ENCODE peak calls at places on chromosomes 2 and 18, in nine cellular contexts. D is spleen; B is GM13977; W is transverse colon; I is astrocyte; S is astrocyte of the spinal cord; C is right lobe of liver; O is CD4-positive, alpha-beta T cell; K is A673. N is an unnamed sample.

GRCh38 chr2:141911485-141912066 is 219.2 kb downstream of the LRP1B start:
- DNase-seq in D (no peak), B (no peak), W (no peak), I (peak), S (peak), C (peak), O (no peak), K (peak), N (no peak)

GRCh38 chr2:120287183-120288015 is 34.7 kb downstream of the RALB start:
- DNase-seq in D (no peak), B (peak), W (no peak), I (peak), S (peak), C (no peak), O (no peak), K (no peak), N (no peak)

GRCh38 chr2:240902615-240903041 is 3.5 kb upstream of the CROCC2 start:
- DNase-seq in D (peak), B (no peak), W (no peak), I (no peak), S (no peak), C (no peak), O (no peak), K (no peak), N (no peak)

GRCh38 chr2:29010946-29011649 is 30.0 kb downstream of the TOGARAM2 start:
- DNase-seq in D (peak), B (no peak), W (peak), I (peak), S (peak), C (no peak), O (peak), K (peak), N (no peak)

GRCh38 chr2:172345951-172346555 is 81.3 kb upstream of the ITGA6 start:
- DNase-seq in D (no peak), B (no peak), W (no peak), I (no peak), S (no peak), C (no peak), O (no peak), K (peak), N (no peak)

GRCh38 chr2:23427350-23427749 is 42.4 kb downstream of the KLHL29 start:
- DNase-seq in D (peak), B (no peak), W (no peak), I (no peak), S (no peak), C (no peak), O (no peak), K (no peak), N (no peak)

GRCh38 chr2:237244976-237245646 is 159.4 kb downstream of the COPS8 start:
- DNase-seq in D (no peak), B (no peak), W (no peak), I (peak), S (peak), C (no peak), O (no peak), K (no peak), N (no peak)

GRCh38 chr2:52639692-52640091 is 1127.9 kb upstream of the CHAC2 start:
- DNase-seq in D (no peak), B (no peak), W (no peak), I (peak), S (peak), C (no peak), O (no peak), K (no peak), N (no peak)

GRCh38 chr2:79717364-79718007 is 204.6 kb downstream of the CTNNA2 start:
- DNase-seq in D (no peak), B (no peak), W (no peak), I (peak), S (peak), C (no peak), O (no peak), K (no peak), N (no peak)

GRCh38 chr18:74331404-74331803 is 15.8 kb downstream of the C18orf63 start:
- DNase-seq in D (no peak), B (no peak), W (no peak), I (peak), S (peak), C (peak), O (no peak), K (peak), N (no peak)

GRCh38 chr2:148594216-148594615 is 50.3 kb upstream of the EPC2 start:
- DNase-seq in D (no peak), B (no peak), W (no peak), I (no peak), S (no peak), C (no peak), O (no peak), K (no peak), N (no peak)

GRCh38 chr2:239042551-239043320 is 194.9 kb downstream of the TWIST2 start:
- DNase-seq in D (no peak), B (no peak), W (no peak), I (no peak), S (no peak), C (no peak), O (no peak), K (no peak), N (no peak)

GRCh38 chr2:227118353-227118752 is 45.7 kb downstream of the COL4A4 start:
- DNase-seq in D (no peak), B (no peak), W (no peak), I (no peak), S (no peak), C (no peak), O (no peak), K (no peak), N (no peak)

GRCh38 chr2:172083725-172084483 is 1.4 kb upstream of the DLX1 start:
- DNase-seq in D (no peak), B (peak), W (no peak), I (no peak), S (no peak), C (no peak), O (no peak), K (no peak), N (no peak)

GRCh38 chr18:69162649-69163048 is 238.0 kb upstream of the DOK6 start:
- DNase-seq in D (no peak), B (no peak), W (no peak), I (no peak), S (no peak), C (no peak), O (no peak), K (no peak), N (no peak)

GRCh38 chr18:54260376-54261072 is 8.8 kb upstream of the POLI start:
- DNase-seq in D (no peak), B (no peak), W (no peak), I (no peak), S (no peak), C (no peak), O (no peak), K (no peak), N (no peak)

GRCh38 chr2:156445311-156446218 is 9.4 kb downstream of the GPD2 start:
- DNase-seq in D (no peak), B (no peak), W (no peak), I (peak), S (peak), C (no peak), O (no peak), K (peak), N (no peak)

GRCh38 chr2:112541315-112542122 is 746 bp upstream of the POLR1B start:
- DNase-seq in D (peak), B (peak), W (peak), I (no peak), S (peak), C (no peak), O (peak), K (peak), N (no peak)

GRCh38 chr18:14914126-14914525 is 166.2 kb downstream of the ANKRD30B start:
- DNase-seq in D (no peak), B (no peak), W (no peak), I (no peak), S (no peak), C (no peak), O (no peak), K (no peak), N (no peak)

GRCh38 chr2:3461781-3462492 is 57.4 kb downstream of the ADI1 start:
- DNase-seq in D (peak), B (peak), W (no peak), I (peak), S (peak), C (no peak), O (no peak), K (peak), N (no peak)

GRCh38 chr18:44536041-44536440 is 144.6 kb upstream of the SETBP1 start:
- DNase-seq in D (no peak), B (no peak), W (no peak), I (peak), S (peak), C (no peak), O (no peak), K (peak), N (no peak)

GRCh38 chr18:61333271-61333745 is at the start of gene CDH20:
- DNase-seq in D (no peak), B (no peak), W (no peak), I (no peak), S (no peak), C (no peak), O (no peak), K (peak), N (no peak)

GRCh38 chr2:146677280-146677679 is 1167.5 kb upstream of the ACVR2A start:
- DNase-seq in D (no peak), B (no peak), W (no peak), I (no peak), S (no peak), C (no peak), O (no peak), K (no peak), N (no peak)

GRCh38 chr2:43057026-43057741 is 169.2 kb downstream of the ZFP36L2 start:
- DNase-seq in D (peak), B (no peak), W (no peak), I (no peak), S (no peak), C (peak), O (no peak), K (peak), N (no peak)

GRCh38 chr2:119649364-119649917 is 29.6 kb upstream of the TMEM177 start:
- DNase-seq in D (no peak), B (no peak), W (no peak), I (peak), S (peak), C (no peak), O (no peak), K (no peak), N (no peak)

GRCh38 chr18:36269157-36269556 is 28.4 kb upstream of the FHOD3 start:
- DNase-seq in D (no peak), B (no peak), W (no peak), I (no peak), S (no peak), C (no peak), O (no peak), K (no peak), N (no peak)

GRCh38 chr2:214839464-214839863 is 30.0 kb upstream of the BARD1 start:
- DNase-seq in D (no peak), B (no peak), W (no peak), I (no peak), S (no peak), C (no peak), O (no peak), K (no peak), N (no peak)

GRCh38 chr18:50666536-50666935 is 106.6 kb downstream of the MAPK4 start:
- DNase-seq in D (no peak), B (no peak), W (no peak), I (no peak), S (no peak), C (no peak), O (no peak), K (no peak), N (no peak)

GRCh38 chr2:187912956-187913355 is 358.7 kb upstream of the TFPI start:
- DNase-seq in D (no peak), B (no peak), W (no peak), I (no peak), S (no peak), C (no peak), O (no peak), K (no peak), N (no peak)

GRCh38 chr2:182077023-182077422 is 91.4 kb downstream of the PPP1R1C start:
- DNase-seq in D (no peak), B (no peak), W (no peak), I (peak), S (peak), C (no peak), O (no peak), K (no peak), N (no peak)

DNA sequence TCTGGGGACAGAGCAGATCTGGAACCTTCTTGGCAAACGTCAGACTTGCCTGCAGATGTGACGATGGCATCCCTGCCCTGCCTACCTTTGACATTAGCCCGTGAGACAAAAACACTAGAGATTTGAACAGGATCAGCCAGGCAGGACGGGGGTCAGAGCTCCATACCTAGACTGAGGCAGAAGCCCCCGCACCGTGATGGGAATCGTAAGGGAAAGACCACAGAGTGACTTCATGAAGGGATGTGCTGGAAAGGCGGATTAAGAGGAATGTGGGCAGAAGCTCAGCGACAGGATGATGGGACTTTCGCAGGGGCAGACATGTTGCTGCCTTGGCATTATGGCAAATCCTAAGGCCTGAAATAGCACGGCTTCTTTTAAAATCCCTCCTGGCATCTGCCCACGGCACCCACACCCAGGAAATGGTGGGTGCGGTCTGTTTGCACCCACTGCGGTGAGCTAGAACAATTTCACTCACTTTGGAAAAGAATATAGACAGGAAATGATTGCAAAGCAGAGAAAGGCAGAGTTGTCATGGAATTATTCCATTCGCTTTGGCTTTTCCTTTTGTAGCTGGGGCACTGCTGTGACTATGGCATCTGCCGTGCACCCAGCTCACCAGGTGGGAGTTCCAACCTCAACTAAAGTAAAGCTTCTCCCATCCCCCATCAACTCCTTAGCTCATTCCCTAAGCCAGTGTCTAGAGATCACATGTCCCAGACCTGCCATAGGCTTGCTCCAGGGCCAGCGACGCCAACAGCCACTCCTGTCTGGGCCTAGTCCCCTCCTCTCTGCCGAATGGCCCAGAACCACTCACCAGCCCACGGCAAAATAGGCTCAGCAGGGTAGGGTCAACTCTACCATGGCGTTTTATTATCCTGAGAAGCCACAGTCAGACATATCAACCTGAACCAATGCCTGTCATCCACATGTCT is 112.7 kb upstream of the NPAS2 start:
- DNase-seq in D (no peak), B (no peak), W (no peak), I (no peak), S (no peak), C (no peak), O (no peak), K (peak), N (no peak)
- TF ChIP-seq CTCF in D (no peak), B (no peak), W (no peak), I (no peak), S (no peak), C (no peak), O (no peak), K (no peak), N (no peak)

DNA sequence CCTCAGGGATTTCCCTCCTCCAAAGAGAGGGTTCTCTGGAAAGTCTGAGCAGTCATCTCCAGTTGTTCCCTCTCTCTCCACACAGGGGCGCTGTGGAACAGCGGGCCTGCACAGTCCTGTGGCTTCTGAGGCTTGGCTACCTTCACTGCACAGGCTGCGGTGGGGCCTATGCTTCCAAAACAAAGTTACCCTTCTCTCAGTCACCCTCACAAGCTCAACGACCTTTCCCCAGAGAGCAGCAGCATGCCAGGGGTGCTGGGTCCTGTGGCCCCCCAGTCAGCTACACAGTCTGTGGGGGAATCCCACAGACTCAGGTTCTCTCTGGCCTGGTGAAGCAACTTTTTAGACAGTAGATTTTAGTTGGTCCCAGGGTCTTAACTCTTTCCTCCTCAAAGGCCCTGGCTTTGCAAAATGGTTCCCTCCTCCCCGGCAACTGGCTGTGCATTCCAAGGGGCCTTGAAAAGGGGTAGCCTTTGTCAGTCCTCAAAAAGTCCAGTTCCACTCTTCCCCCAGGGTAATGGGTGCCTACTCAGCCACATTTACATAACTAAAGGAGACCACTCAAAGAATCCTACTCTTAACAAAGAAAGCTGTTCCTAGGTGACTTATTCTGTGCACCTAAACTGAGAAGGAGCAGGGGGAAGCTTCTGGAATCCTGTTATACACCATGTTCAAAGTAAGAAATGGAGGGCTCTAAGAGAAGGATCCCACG is 14.9 kb downstream of the B3GNT7 start:
- DNase-seq in D (no peak), B (no peak), W (no peak), I (no peak), S (no peak), C (no peak), O (no peak), K (no peak), N (no peak)
- TF ChIP-seq CTCF in D (no peak), B (no peak), W (peak), I (peak), S (peak), C (peak), O (no peak), K (peak), N (no peak)

DNA sequence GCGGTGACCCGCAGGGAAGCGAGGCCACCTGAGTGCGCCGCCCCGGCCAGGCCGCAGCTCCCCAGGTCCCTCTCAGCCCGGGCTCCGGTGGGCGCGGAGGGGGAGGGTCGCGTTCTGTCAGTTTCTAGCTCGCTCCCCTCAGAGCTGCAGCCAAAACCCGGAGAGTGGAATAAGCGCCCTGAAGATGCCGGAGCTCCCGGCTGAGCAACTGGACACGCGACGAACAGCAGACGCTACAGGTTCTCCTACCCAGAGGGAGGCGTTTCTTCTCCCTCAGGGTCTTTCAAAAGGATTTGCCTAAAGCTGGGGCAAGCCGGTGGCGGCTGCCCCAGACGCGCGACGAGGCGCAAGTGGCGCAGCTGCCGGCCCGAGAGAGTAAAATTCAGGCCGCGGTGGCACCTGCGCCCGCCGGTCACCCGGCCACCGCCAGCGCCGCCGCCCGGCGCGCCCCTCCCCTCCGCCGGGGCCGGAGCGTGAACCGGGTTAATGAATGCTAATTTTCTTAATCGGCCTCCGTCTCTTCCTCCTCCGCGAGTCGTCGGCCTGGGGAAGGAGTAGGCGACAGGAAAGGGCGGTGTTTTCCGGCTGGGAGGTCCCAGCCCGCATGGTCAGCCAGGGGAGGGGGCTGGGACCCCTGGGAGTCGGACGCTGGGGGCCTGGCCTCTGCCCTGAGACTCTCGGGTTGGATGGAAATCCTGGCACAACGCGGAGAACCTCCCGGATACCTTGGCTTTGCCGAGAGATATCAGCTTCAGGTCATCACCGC is 845 bp upstream of the CDC42EP3 start:
- DNase-seq in D (peak), B (peak), W (peak), I (peak), S (peak), C (peak), O (peak), K (peak), N (peak)
- TF ChIP-seq CTCF in D (no peak), B (no peak), W (no peak), I (no peak), S (no peak), C (no peak), O (no peak), K (no peak), N (no peak)

GRCh38 chr2:100248044-100248330 is 74.3 kb downstream of the LONRF2 start:
- DNase-seq in D (peak), B (peak), W (no peak), I (no peak), S (no peak), C (no peak), O (no peak), K (no peak), N (no peak)

GRCh38 chr2:100247256-100248043 is 74.9 kb downstream of the LONRF2 start:
- DNase-seq in D (peak), B (peak), W (no peak), I (no peak), S (no peak), C (no peak), O (no peak), K (no peak), N (no peak)

GRCh38 chr2:100245681-100246080 is 76.6 kb downstream of the LONRF2 start:
- DNase-seq in D (peak), B (no peak), W (no peak), I (no peak), S (no peak), C (no peak), O (no peak), K (no peak), N (no peak)

GRCh38 chr2:100244881-100245605 is 77.3 kb downstream of the LONRF2 start:
- DNase-seq in D (peak), B (no peak), W (no peak), I (peak), S (peak), C (no peak), O (no peak), K (no peak), N (no peak)

DNA sequence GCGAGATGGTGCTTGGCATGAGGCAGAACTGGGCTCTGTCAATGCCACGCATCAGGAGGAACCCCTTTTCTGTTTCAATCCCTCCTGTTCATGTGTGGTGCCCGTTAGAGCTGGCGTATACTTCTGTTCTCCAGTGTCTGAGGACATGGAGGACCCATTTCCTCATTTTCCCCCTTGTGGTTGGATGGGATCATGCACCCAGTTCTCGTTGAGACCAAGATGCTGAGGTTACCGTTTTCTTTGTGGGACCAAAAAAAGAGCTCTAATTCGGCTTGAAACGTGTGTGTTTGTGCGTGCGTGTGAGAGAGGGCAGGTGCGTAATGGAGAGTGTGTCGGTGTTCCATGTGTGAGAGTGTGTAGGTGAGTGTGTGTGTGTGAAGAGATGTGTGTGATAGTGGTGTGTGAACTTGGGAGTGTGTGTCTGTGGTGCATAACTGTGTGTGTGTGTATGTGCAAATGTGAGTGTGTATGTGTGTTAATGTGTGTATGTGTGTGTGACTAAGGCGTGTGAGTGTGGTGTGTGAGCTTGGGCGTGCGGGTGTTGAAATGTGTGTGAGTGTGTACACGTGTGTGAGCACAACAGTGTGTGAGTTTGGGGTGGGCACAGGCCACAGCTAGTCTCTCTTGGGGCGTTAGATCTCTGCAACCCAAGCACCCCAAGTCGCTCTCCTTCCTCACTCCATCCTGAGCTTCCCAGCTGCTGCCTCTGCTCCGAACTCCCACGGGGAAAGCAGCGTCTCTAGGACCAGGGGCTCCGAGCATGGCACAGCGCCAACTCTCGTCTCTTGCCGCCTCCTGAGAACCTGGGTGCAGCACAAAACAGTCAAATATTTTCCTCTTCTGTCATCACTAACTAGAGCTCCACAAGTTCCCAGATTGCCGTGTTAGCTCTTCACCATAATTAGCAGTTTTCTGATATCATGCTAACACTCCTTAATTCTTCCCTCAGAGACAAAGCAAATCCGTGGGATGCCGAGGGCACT is 75.8 kb downstream of the LONRF2 start:
- DNase-seq in D (peak), B (no peak), W (no peak), I (no peak), S (no peak), C (no peak), O (no peak), K (peak), N (no peak)
- TF ChIP-seq CTCF in D (no peak), B (peak), W (peak), I (peak), S (peak), C (peak), O (peak), K (peak), N (no peak)

N was measured in ascending aorta.